ENCODE peak calls at places on chromosomes 5 and 9, in seven cellular contexts. J is neural progenitor cell, B is PC-3, O is K562, L is endothelial cell of umbilical vein, H is SK-N-SH, U is GM23338. F is an unnamed sample.

GRCh38 chr5:79829260-79829659 is 139.6 kb downstream of the CMYA5 start:
- DNase-seq in J (peak), B (no peak), O (no peak), L (no peak), H (no peak), U (peak), F (no peak)

GRCh38 chr5:108379722-108380530 is 2.0 kb downstream of the FBXL17 start:
- DNase-seq in J (no peak), B (peak), O (no peak), L (peak), H (no peak), U (no peak), F (no peak)

GRCh38 chr5:141615991-141616715 is 2.6 kb downstream of the DIAPH1 start:
- DNase-seq in J (no peak), B (no peak), O (no peak), L (no peak), H (no peak), U (no peak), F (no peak)

GRCh38 chr9:86783884-86784283 is 163.4 kb downstream of the GAS1 start:
- DNase-seq in J (no peak), B (no peak), O (no peak), L (no peak), H (no peak), U (no peak), F (peak)

GRCh38 chr5:57259704-57260103 is 85.8 kb downstream of the GPBP1 start:
- DNase-seq in J (no peak), B (no peak), O (no peak), L (no peak), H (no peak), U (no peak), F (no peak)

GRCh38 chr9:95349109-95350038 is 31.9 kb upstream of the FANCC start:
- DNase-seq in J (peak), B (no peak), O (no peak), L (no peak), H (no peak), U (peak), F (no peak)

GRCh38 chr9:136844766-136845464 is 2.6 kb downstream of the AJM1 start:
- DNase-seq in J (no peak), B (no peak), O (no peak), L (no peak), H (no peak), U (peak), F (no peak)

GRCh38 chr5:149310947-149311675 is 34.2 kb upstream of the GRPEL2 start:
- DNase-seq in J (no peak), B (peak), O (no peak), L (peak), H (no peak), U (peak), F (no peak)

GRCh38 chr5:31811210-31811609 is 172.3 kb downstream of the PDZD2 start:
- DNase-seq in J (no peak), B (peak), O (no peak), L (peak), H (no peak), U (no peak), F (peak)

GRCh38 chr5:150624334-150625163 is 15.9 kb upstream of the SYNPO start:
- DNase-seq in J (peak), B (no peak), O (peak), L (no peak), H (peak), U (peak), F (no peak)

DNA sequence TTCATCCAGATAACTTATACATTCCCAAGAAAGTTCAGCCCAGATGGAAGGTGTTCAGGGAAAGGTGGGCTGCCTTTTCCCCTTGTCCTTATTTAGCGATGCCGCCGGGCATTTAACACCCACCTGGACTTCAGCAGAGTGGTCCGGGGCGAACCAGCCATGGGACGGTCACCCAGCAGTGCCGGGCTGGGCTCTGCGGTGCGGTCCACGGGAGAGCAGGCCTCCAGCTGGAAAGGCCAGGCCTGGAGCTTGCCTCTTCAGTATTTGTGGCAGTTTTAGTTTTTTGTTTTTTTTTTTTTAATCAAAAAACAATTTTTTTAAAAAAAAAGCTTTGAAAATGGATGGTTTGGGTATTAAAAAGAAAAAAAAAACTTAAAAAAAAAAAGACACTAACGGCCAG is 4.0 kb upstream of the PHYHD1 start:
- DNase-seq in J (no peak), B (no peak), O (no peak), L (no peak), H (no peak), U (no peak), F (no peak)
- H2AFZ ChIP-seq in J (no peak), B (no peak), O (no peak), L (no peak), H (no peak), U (no peak), F (no peak)

GRCh38 chr5:73792687-73793320 is 166.8 kb downstream of the ARHGEF28 start:
- DNase-seq in J (peak), B (peak), O (peak), L (peak), H (peak), U (peak), F (peak)

GRCh38 chr5:73797142-73797530 is 171.1 kb downstream of the ARHGEF28 start:
- DNase-seq in J (no peak), B (no peak), O (no peak), L (no peak), H (no peak), U (no peak), F (no peak)

GRCh38 chr5:73799401-73799972 is 173.5 kb downstream of the ARHGEF28 start:
- DNase-seq in J (no peak), B (no peak), O (no peak), L (no peak), H (no peak), U (no peak), F (peak)

GRCh38 chr5:73793911-73794310 is 167.9 kb downstream of the ARHGEF28 start:
- DNase-seq in J (no peak), B (peak), O (no peak), L (peak), H (no peak), U (no peak), F (peak)

DNA sequence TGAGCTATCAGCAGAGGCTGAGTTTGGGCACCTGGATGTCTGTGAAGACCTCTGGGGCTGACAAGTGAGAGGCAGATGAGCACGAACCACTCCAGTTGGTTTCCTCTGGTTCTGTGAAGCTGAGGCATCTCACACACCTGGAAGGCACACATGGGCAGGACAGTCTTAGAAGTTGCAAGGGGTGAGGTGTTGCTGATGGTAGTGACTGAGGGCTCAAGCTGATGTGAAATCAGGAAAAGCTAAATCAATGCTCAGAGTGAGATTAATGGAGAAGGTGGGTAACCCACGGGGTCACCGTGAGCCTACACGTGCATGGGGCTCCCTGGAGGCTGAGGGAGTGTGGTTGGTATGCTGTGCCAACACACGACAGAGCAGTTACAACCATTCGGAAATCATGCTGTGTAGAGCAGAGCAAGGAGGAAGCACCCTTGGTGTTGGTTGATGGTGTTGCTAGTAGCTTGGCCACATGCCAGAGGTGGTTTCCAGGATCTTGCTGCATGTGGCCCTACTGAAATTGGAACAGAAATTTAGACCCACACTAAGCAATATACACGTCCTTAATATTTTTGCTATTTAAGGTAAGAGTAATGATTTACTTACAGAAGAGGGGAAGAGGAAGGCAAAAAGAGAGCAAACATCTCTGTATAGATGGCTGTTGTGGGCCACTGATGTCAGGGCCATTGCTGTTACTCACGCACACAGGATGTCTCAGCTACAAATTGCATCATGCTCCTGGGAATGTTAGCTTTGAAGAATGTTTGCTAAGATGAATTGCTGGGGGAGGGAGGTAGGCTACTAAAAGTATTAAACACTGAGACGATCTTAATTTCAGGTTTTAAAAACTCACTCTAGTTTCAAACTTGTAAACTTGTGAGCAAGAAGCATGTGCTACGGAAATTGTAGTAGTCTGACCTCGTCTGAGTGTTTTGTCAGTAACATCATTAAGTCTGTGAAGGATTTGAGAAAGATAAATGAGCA is 170.5 kb downstream of the ARHGEF28 start:
- DNase-seq in J (no peak), B (peak), O (no peak), L (peak), H (no peak), U (no peak), F (peak)
- H2AFZ ChIP-seq in J (no peak), B (no peak), O (no peak), L (no peak), H (peak), U (peak), F (no peak)

GRCh38 chr5:77398896-77399295 is 93.2 kb downstream of the WDR41 start:
- DNase-seq in J (no peak), B (no peak), O (no peak), L (no peak), H (no peak), U (peak), F (no peak)

GRCh38 chr5:77397686-77398300 is 94.3 kb downstream of the WDR41 start:
- DNase-seq in J (no peak), B (no peak), O (no peak), L (no peak), H (no peak), U (no peak), F (no peak)

GRCh38 chr5:77398458-77398857 is 93.7 kb downstream of the WDR41 start:
- DNase-seq in J (no peak), B (no peak), O (no peak), L (no peak), H (no peak), U (no peak), F (no peak)

GRCh38 chr5:77396017-77396416 is 96.1 kb downstream of the WDR41 start:
- DNase-seq in J (no peak), B (no peak), O (no peak), L (no peak), H (no peak), U (no peak), F (no peak)

GRCh38 chr5:77400645-77401044 is 91.5 kb downstream of the WDR41 start:
- DNase-seq in J (no peak), B (no peak), O (no peak), L (no peak), H (no peak), U (no peak), F (no peak)
- H2AFZ ChIP-seq in J (no peak), B (no peak), O (no peak), L (no peak), H (no peak), U (no peak), F (no peak)

GRCh38 chr5:143245929-143246561 is 157.4 kb downstream of the NR3C1 start:
- DNase-seq in J (no peak), B (peak), O (peak), L (peak), H (no peak), U (no peak), F (peak)
- H2AFZ ChIP-seq in J (no peak), B (peak), O (peak), L (no peak), H (peak), U (no peak), F (peak)

F was measured in mammary epithelial cell.